ENCODE peak calls at places on chromosomes 5 and 9, in six cellular contexts. S, K, J, I, A and B are unnamed samples.

GRCh38 chr5:140345919-140346347 is 470 bp downstream of the HBEGF start:
- DNase-seq in J (peak; percentile 72), A (peak; percentile 62), S (peak; percentile 68), I (peak; percentile 17), K (peak; percentile 73), B (peak; percentile 92)

GRCh38 chr5:79806741-79807140 is 117.1 kb downstream of the CMYA5 start:
- DNase-seq in S (no peak), A (no peak), K (peak; percentile 25), J (peak; percentile 1), I (no peak), B (peak; percentile 12)

GRCh38 chr5:151670953-151671636 is 15.6 kb downstream of the SPARC start:
- DNase-seq in S (no peak), I (no peak), A (no peak), J (peak; percentile 75), K (no peak), B (no peak)

GRCh38 chr5:2131196-2131595 is 248.5 kb upstream of the IRX4 start:
- DNase-seq in S (no peak), A (no peak), K (no peak), J (no peak), I (no peak), B (no peak)

GRCh38 chr5:83914662-83915418 is 194.2 kb upstream of the HAPLN1 start:
- DNase-seq in S (no peak), I (no peak), K (no peak), A (no peak), J (no peak), B (no peak)

GRCh38 chr5:150517272-150518152 is 9.6 kb downstream of the NDST1 start:
- DNase-seq in I (no peak), K (no peak), J (peak; percentile 85), S (peak; percentile 86), A (peak; percentile 59), B (no peak)

GRCh38 chr9:73583590-73583989 is 431.9 kb downstream of the ANXA1 start:
- DNase-seq in S (no peak), K (no peak), J (no peak), I (no peak), A (no peak), B (no peak)

GRCh38 chr5:95673076-95673475 is 9.7 kb downstream of the SPATA9 start:
- DNase-seq in A (no peak), S (no peak), I (no peak), J (peak; percentile 43), K (no peak), B (no peak)

GRCh38 chr9:35748858-35749514 is at the start of the genes GBA2 and RGP1:
- DNase-seq in S (peak; percentile 89), K (peak; percentile 91), A (peak; percentile 81), J (peak; percentile 83), I (peak; percentile 52), B (peak; percentile 95)

GRCh38 chr9:17813798-17814197 is 234.9 kb downstream of the SH3GL2 start:
- DNase-seq in J (no peak), S (no peak), K (no peak), I (no peak), A (no peak), B (peak; percentile 29)

GRCh38 chr5:82164957-82165698 is 113.0 kb downstream of the RPS23 start:
- DNase-seq in I (no peak), S (no peak), J (peak; percentile 64), K (peak; percentile 11), A (no peak), B (no peak)

GRCh38 chr5:107555425-107556090 is 115.2 kb downstream of the EFNA5 start:
- DNase-seq in I (no peak), K (no peak), A (no peak), J (no peak), S (no peak), B (no peak)

GRCh38 chr9:135517407-135517822 is 3.8 kb upstream of the LCN1 start:
- DNase-seq in A (no peak), S (peak; percentile 17), K (no peak), J (no peak), I (no peak), B (no peak)

GRCh38 chr5:154758977-154759376 is 3.8 kb downstream of the LARP1 start:
- DNase-seq in A (no peak), J (no peak), S (no peak), K (no peak), I (no peak), B (peak; percentile 56)

GRCh38 chr5:32760091-32760509 is 49.0 kb downstream of the NPR3 start:
- DNase-seq in K (no peak), J (peak; percentile 92), S (no peak), I (no peak), A (no peak), B (no peak)

GRCh38 chr5:160108124-160108523 is 11.1 kb downstream of the PWWP2A start:
- DNase-seq in A (no peak), S (no peak), I (no peak), K (no peak), J (no peak), B (no peak)

GRCh38 chr5:160105686-160106085 is 13.6 kb downstream of the PWWP2A start:
- DNase-seq in S (no peak), I (no peak), J (no peak), K (no peak), A (no peak), B (no peak)
- H3K36me3 ChIP-seq in S (peaks cover 30% of the 10 kb centered on the region), I (peaks cover 38% of the 10 kb centered on the region), J (no peaks in the 10 kb centered on the region), K (peaks cover 7% of the 10 kb centered on the region), A (no peaks in the 10 kb centered on the region), B (peaks cover 3% of the 10 kb centered on the region)

DNA sequence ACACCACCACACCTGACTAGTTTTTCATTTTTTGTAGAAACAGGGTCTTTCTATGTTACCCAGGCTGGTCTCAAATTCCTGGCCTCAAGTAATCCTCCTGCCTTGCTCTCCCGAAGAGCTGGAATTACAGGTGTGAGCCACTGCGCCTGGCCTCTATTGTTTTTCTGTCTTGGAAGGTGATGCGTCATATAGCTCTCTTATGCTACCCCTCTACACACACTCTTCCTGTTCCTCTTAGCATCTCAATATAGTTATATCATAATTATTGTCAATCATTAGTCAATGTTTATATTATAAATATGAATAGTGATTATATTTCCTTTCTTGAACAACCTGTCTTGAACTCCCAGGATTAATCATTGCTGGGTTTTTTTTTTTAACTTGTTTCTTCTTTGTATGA is 7.3 kb downstream of the PKD2L2 start:
- DNase-seq in I (no peak), A (no peak), S (no peak), K (no peak), J (no peak), B (no peak)
- H3K4me3 ChIP-seq in I (no peak overlapping the region), A (no peak overlapping the region), S (no peak overlapping the region), K (no peak overlapping the region), J (no peak overlapping the region), B (no peak overlapping the region)

GRCh38 chr9:36963356-36963755 is 70.7 kb downstream of the PAX5 start:
- DNase-seq in A (no peak), S (no peak), I (no peak), J (no peak), K (no peak), B (no peak)
- H3K27me3 ChIP-seq in A (no peaks in the 10 kb centered on the region), S (no peaks in the 10 kb centered on the region), I (peaks cover 2% of the 10 kb centered on the region), J (peaks cover 79% of the 10 kb centered on the region), K (no peaks in the 10 kb centered on the region), B (no peaks in the 10 kb centered on the region)

DNA sequence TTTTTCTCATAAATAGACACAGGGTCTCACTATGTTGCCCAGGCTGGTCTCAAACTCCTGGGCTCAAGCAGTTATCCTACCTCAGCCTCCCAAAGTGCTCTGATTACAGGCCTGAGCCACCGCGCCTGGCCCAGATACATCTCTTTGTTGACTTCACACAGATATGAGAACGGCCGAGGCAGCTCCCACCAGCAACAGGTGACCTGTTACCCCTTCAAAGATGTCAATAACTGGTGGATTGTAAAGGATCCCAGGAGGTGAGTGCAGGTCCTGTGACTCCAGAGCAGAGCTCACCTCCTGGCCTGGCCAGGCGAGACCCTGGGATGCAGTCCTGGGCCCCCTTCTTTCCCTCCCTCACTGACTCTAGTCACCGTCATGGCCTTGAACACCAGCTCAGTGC is 9.2 kb downstream of the POMT1 start:
- DNase-seq in I (no peak), J (no peak), S (no peak), K (no peak), A (no peak), B (no peak)
- H3K36me3 ChIP-seq in I (peaks cover 73% of the 10 kb centered on the region), J (peaks cover 85% of the 10 kb centered on the region), S (peaks cover 89% of the 10 kb centered on the region), K (peaks cover 40% of the 10 kb centered on the region), A (no peaks in the 10 kb centered on the region), B (peaks cover 30% of the 10 kb centered on the region)

DNA sequence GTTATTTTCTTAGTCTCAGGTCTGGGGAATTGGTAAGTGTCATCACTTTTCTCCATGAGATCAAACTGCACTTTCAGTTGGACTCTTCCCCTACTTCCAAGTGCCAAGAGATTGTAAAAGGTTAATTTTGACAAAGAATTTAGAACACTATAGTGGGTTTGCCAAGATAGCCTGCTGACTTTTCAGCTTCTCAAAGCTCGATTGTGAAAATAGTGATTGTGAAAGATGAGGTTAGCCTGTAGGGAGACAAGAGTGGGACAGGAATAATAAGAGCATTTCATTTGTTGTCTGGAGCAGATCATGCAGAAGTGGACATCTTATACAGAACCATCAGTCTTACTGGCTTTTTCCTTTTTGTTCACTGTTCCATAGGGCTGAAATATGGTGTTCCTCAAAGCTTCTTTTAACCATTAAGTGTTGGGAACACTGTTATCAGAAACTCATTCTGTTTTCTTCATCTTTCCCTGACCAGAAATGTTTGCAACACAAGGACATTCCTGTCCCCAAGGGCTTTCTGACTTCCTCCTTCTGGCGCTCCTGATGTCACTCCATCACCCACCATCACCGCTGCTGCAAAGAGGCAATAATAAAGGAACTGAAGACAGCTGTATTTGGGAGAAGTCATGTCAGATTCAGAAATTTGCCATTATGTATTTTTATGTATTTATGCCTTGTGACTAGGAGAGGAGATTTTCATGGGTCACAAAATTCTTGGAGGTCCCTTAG is 11.6 kb upstream of the SPTAN1 start:
- DNase-seq in K (no peak), A (no peak), I (no peak), J (no peak), S (no peak), B (no peak)
- H3K4me3 ChIP-seq in K (no peak overlapping the region), A (no peak overlapping the region), I (no peak overlapping the region), J (no peak overlapping the region), S (no peak overlapping the region), B (no peak overlapping the region)

GRCh38 chr9:137967280-137967943 is 89.8 kb downstream of the CACNA1B start:
- DNase-seq in I (no peak), A (no peak), S (peak; percentile 11), K (no peak), J (no peak), B (peak; percentile 12)
- H3K27me3 ChIP-seq in I (no peaks in the 10 kb centered on the region), A (no peaks in the 10 kb centered on the region), S (no peaks in the 10 kb centered on the region), K (no peaks in the 10 kb centered on the region), J (peaks cover 22% of the 10 kb centered on the region), B (no peaks in the 10 kb centered on the region)

GRCh38 chr5:69261034-69261433 is 26.3 kb downstream of the CDK7 start:
- DNase-seq in A (no peak), S (no peak), J (peak; percentile 67), K (no peak), I (no peak), B (no peak)
- H3K36me3 ChIP-seq in A (no peaks in the 10 kb centered on the region), S (peaks cover 100% of the 10 kb centered on the region), J (peaks cover 30% of the 10 kb centered on the region), K (peaks cover 25% of the 10 kb centered on the region), I (peaks cover 75% of the 10 kb centered on the region), B (peaks cover 13% of the 10 kb centered on the region)

GRCh38 chr5:100776244-100776643 is 126.8 kb downstream of the ST8SIA4 start:
- DNase-seq in I (no peak), K (no peak), S (no peak), J (no peak), A (no peak), B (no peak)

GRCh38 chr5:100780376-100780870 is 122.7 kb downstream of the ST8SIA4 start:
- DNase-seq in K (no peak), S (no peak), J (no peak), A (no peak), I (peak; percentile 21), B (no peak)

GRCh38 chr5:100779669-100780375 is 123.3 kb downstream of the ST8SIA4 start:
- DNase-seq in J (no peak), S (no peak), K (no peak), A (no peak), I (no peak), B (no peak)

GRCh38 chr5:100772548-100772947 is 130.5 kb downstream of the ST8SIA4 start:
- DNase-seq in K (no peak), A (no peak), S (no peak), J (no peak), I (no peak), B (peak; percentile 10)

GRCh38 chr5:100777680-100778281 is 125.3 kb downstream of the ST8SIA4 start:
- DNase-seq in K (no peak), A (no peak), S (no peak), I (peak; percentile 51), J (peak; percentile 81), B (no peak)
- H3K4me3 ChIP-seq in K (no peak overlapping the region), A (no peak overlapping the region), S (no peak overlapping the region), I (no peak overlapping the region), J (peak overlapping the region; percentile 65), B (no peak overlapping the region)